ENCODE peak calls at places on chromosomes 16 and 17, in five cellular contexts. One of them, this sample, is unnamed.

GRCh38 chr16:50153648-50154368 is 702 bp downstream of the TENT4B start:
- DNase-seq in colonic mucosa: peak; percentile 42
- DNase-seq in HT1080: peak; percentile 17
- DNase-seq in GM12892: peak; percentile 42
- DNase-seq in effector memory CD4-positive, alpha-beta T cell: peak; percentile 28
- DNase-seq in this sample: no peak

GRCh38 chr16:20995711-20996110 is 95.1 kb downstream of the LYRM1 start:
- DNase-seq in colonic mucosa: no peak
- DNase-seq in HT1080: no peak
- DNase-seq in GM12892: no peak
- DNase-seq in effector memory CD4-positive, alpha-beta T cell: no peak
- DNase-seq in this sample: no peak

GRCh38 chr17:58127846-58128245 is 20.3 kb upstream of the OR4D1 start:
- DNase-seq in colonic mucosa: no peak
- DNase-seq in HT1080: no peak
- DNase-seq in GM12892: no peak
- DNase-seq in effector memory CD4-positive, alpha-beta T cell: no peak
- DNase-seq in this sample: no peak

GRCh38 chr16:29011112-29011511 is 26.3 kb downstream of the LAT start:
- DNase-seq in colonic mucosa: no peak
- DNase-seq in HT1080: no peak
- DNase-seq in GM12892: no peak
- DNase-seq in effector memory CD4-positive, alpha-beta T cell: no peak
- DNase-seq in this sample: no peak

GRCh38 chr17:82832411-82832810 is 7.4 kb downstream of the ZNF750 start:
- DNase-seq in colonic mucosa: no peak
- DNase-seq in HT1080: no peak
- DNase-seq in GM12892: no peak
- DNase-seq in effector memory CD4-positive, alpha-beta T cell: no peak
- DNase-seq in this sample: no peak

GRCh38 chr17:77141846-77142449 is 1.2 kb downstream of the SEC14L1 start:
- DNase-seq in colonic mucosa: no peak
- DNase-seq in HT1080: peak; percentile 55
- DNase-seq in GM12892: no peak
- DNase-seq in effector memory CD4-positive, alpha-beta T cell: no peak
- DNase-seq in this sample: peak; percentile 36

GRCh38 chr16:50332599-50332998 is 36.2 kb downstream of the BRD7 start:
- DNase-seq in colonic mucosa: no peak
- DNase-seq in HT1080: no peak
- DNase-seq in GM12892: no peak
- DNase-seq in effector memory CD4-positive, alpha-beta T cell: no peak
- DNase-seq in this sample: no peak

GRCh38 chr16:4572715-4573114 is 16.6 kb downstream of the C16orf96 start:
- DNase-seq in colonic mucosa: no peak
- DNase-seq in HT1080: no peak
- DNase-seq in GM12892: no peak
- DNase-seq in effector memory CD4-positive, alpha-beta T cell: no peak
- DNase-seq in this sample: no peak

GRCh38 chr16:35391328-35391727 is 1931.9 kb downstream of the TP53TG3F start:
- DNase-seq in colonic mucosa: no peak
- DNase-seq in HT1080: peak; percentile 64
- DNase-seq in GM12892: no peak
- DNase-seq in effector memory CD4-positive, alpha-beta T cell: no peak
- DNase-seq in this sample: peak; percentile 48

GRCh38 chr17:50549256-50549941 is 2.4 kb downstream of the SPATA20 start:
- DNase-seq in colonic mucosa: no peak
- DNase-seq in HT1080: no peak
- DNase-seq in GM12892: no peak
- DNase-seq in effector memory CD4-positive, alpha-beta T cell: no peak
- DNase-seq in this sample: no peak

GRCh38 chr17:5249615-5250014 is 15.0 kb upstream of the SCIMP start:
- DNase-seq in colonic mucosa: peak; percentile 74
- DNase-seq in HT1080: peak; percentile 70
- DNase-seq in GM12892: no peak
- DNase-seq in effector memory CD4-positive, alpha-beta T cell: peak; percentile 41
- DNase-seq in this sample: peak; percentile 50

GRCh38 chr16:35182943-35183550 is 1723.6 kb downstream of the TP53TG3F start:
- DNase-seq in colonic mucosa: no peak
- DNase-seq in HT1080: no peak
- DNase-seq in GM12892: no peak
- DNase-seq in effector memory CD4-positive, alpha-beta T cell: no peak
- DNase-seq in this sample: no peak

GRCh38 chr17:352421-353212 is at the start of gene RPH3AL:
- DNase-seq in colonic mucosa: peak; percentile 86
- DNase-seq in HT1080: no peak
- DNase-seq in GM12892: no peak
- DNase-seq in effector memory CD4-positive, alpha-beta T cell: no peak
- DNase-seq in this sample: peak; percentile 75

GRCh38 chr17:17497065-17497844 is 1.1 kb upstream of the RASD1 start:
- DNase-seq in colonic mucosa: no peak
- DNase-seq in HT1080: no peak
- DNase-seq in GM12892: no peak
- DNase-seq in effector memory CD4-positive, alpha-beta T cell: no peak
- DNase-seq in this sample: no peak

GRCh38 chr16:56653218-56653617 is 1.5 kb downstream of the MT1B start:
- DNase-seq in colonic mucosa: no peak
- DNase-seq in HT1080: no peak
- DNase-seq in GM12892: no peak
- DNase-seq in effector memory CD4-positive, alpha-beta T cell: no peak
- DNase-seq in this sample: no peak

GRCh38 chr16:30372725-30373124 is 1.9 kb upstream of the MYL11 start:
- DNase-seq in colonic mucosa: no peak
- DNase-seq in HT1080: no peak
- DNase-seq in GM12892: no peak
- DNase-seq in effector memory CD4-positive, alpha-beta T cell: no peak
- DNase-seq in this sample: no peak

GRCh38 chr16:66441586-66442375 is 14.7 kb downstream of the BEAN1 start:
- DNase-seq in colonic mucosa: no peak
- DNase-seq in HT1080: peak; percentile 13
- DNase-seq in GM12892: no peak
- DNase-seq in effector memory CD4-positive, alpha-beta T cell: no peak
- DNase-seq in this sample: no peak

GRCh38 chr17:18248300-18248731 is 10.2 kb downstream of the FLII start:
- DNase-seq in colonic mucosa: peak; percentile 74
- DNase-seq in HT1080: peak; percentile 59
- DNase-seq in GM12892: peak; percentile 91
- DNase-seq in effector memory CD4-positive, alpha-beta T cell: peak; percentile 45
- DNase-seq in this sample: peak; percentile 44

GRCh38 chr17:43019418-43019817 is 2.8 kb downstream of the VAT1 start:
- DNase-seq in colonic mucosa: no peak
- DNase-seq in HT1080: no peak
- DNase-seq in GM12892: no peak
- DNase-seq in effector memory CD4-positive, alpha-beta T cell: no peak
- DNase-seq in this sample: no peak

GRCh38 chr17:7309628-7310027 is 2.2 kb downstream of the EIF5A start:
- DNase-seq in colonic mucosa: no peak
- DNase-seq in HT1080: no peak
- DNase-seq in GM12892: no peak
- DNase-seq in effector memory CD4-positive, alpha-beta T cell: no peak
- DNase-seq in this sample: no peak

GRCh38 chr17:49035470-49036269 is 38.5 kb downstream of the IGF2BP1 start:
- DNase-seq in colonic mucosa: peak; percentile 54
- DNase-seq in HT1080: peak; percentile 27
- DNase-seq in GM12892: peak; percentile 49
- DNase-seq in effector memory CD4-positive, alpha-beta T cell: peak; percentile 9
- DNase-seq in this sample: peak; percentile 35

GRCh38 chr16:67265834-67266233 is 13.5 kb upstream of the PLEKHG4 start:
- DNase-seq in colonic mucosa: no peak
- DNase-seq in HT1080: no peak
- DNase-seq in GM12892: no peak
- DNase-seq in effector memory CD4-positive, alpha-beta T cell: no peak
- DNase-seq in this sample: no peak

GRCh38 chr16:51773051-51773450 is 622.0 kb upstream of the SALL1 start:
- DNase-seq in colonic mucosa: no peak
- DNase-seq in HT1080: no peak
- DNase-seq in GM12892: no peak
- DNase-seq in effector memory CD4-positive, alpha-beta T cell: no peak
- DNase-seq in this sample: no peak

GRCh38 chr17:39666601-39667261 is 1.5 kb upstream of the PNMT start:
- DNase-seq in colonic mucosa: no peak
- DNase-seq in HT1080: no peak
- DNase-seq in GM12892: no peak
- DNase-seq in effector memory CD4-positive, alpha-beta T cell: no peak
- DNase-seq in this sample: no peak

GRCh38 chr17:36722121-36722902 is 120.9 kb downstream of the MRM1 start:
- DNase-seq in colonic mucosa: peak; percentile 72
- DNase-seq in HT1080: peak; percentile 18
- DNase-seq in GM12892: peak; percentile 66
- DNase-seq in effector memory CD4-positive, alpha-beta T cell: peak; percentile 49
- DNase-seq in this sample: no peak

GRCh38 chr17:41634639-41635038 is 10.3 kb upstream of the KRT17 start:
- DNase-seq in colonic mucosa: no peak
- DNase-seq in HT1080: no peak
- DNase-seq in GM12892: no peak
- DNase-seq in effector memory CD4-positive, alpha-beta T cell: no peak
- DNase-seq in this sample: no peak

GRCh38 chr17:65137076-65137935 is at the start of gene RGS9:
- DNase-seq in colonic mucosa: peak; percentile 86
- DNase-seq in HT1080: peak; percentile 67
- DNase-seq in GM12892: peak; percentile 85
- DNase-seq in effector memory CD4-positive, alpha-beta T cell: peak; percentile 83
- DNase-seq in this sample: peak; percentile 37